ENCODE peak calls at places on chromosomes 11 and 22, in nine cellular contexts. W is CD8-positive, alpha-beta memory T cell; H is heart left ventricle; I is tibial nerve; B is neuronal stem cell; Z is body of pancreas; X is ascending aorta; L is mammary epithelial cell; E is pancreas. J is an unnamed sample.

GRCh38 chr11:134524201-134524600 is 112.2 kb upstream of the B3GAT1 start:
- DNase-seq in W (no peak), H (no peak), I (no peak), B (no peak), Z (no peak), X (no peak), L (no peak), E (no peak), J (no peak)

GRCh38 chr11:120974980-120975379 is 48.9 kb upstream of the TBCEL start:
- DNase-seq in W (no peak), H (no peak), I (no peak), B (no peak), Z (no peak), X (no peak), L (no peak), E (no peak), J (no peak)

GRCh38 chr11:45853616-45854219 is 6.4 kb downstream of the CRY2 start:
- DNase-seq in W (no peak), H (peak), I (no peak), B (no peak), Z (no peak), X (no peak), L (no peak), E (no peak), J (no peak)

GRCh38 chr11:88861618-88862017 is 204.2 kb downstream of the GRM5 start:
- DNase-seq in W (no peak), H (no peak), I (no peak), B (no peak), Z (no peak), X (no peak), L (no peak), E (no peak), J (no peak)

GRCh38 chr22:19361501-19362103 is 69.9 kb downstream of the HIRA start:
- DNase-seq in W (no peak), H (no peak), I (no peak), B (no peak), Z (no peak), X (no peak), L (no peak), E (no peak), J (no peak)

GRCh38 chr11:32597914-32598313 is 14.3 kb downstream of the EIF3M start:
- DNase-seq in W (no peak), H (no peak), I (no peak), B (peak), Z (no peak), X (no peak), L (no peak), E (no peak), J (no peak)

GRCh38 chr11:81725691-81726090 is 1008.0 kb downstream of the FAM181B start:
- DNase-seq in W (no peak), H (no peak), I (no peak), B (no peak), Z (no peak), X (no peak), L (peak), E (no peak), J (no peak)

GRCh38 chr11:111523343-111523742 is 8.8 kb downstream of the HOATZ start:
- DNase-seq in W (no peak), H (no peak), I (no peak), B (no peak), Z (no peak), X (no peak), L (no peak), E (no peak), J (no peak)

GRCh38 chr11:112925516-112926310 is 35.5 kb upstream of the NCAM1 start:
- DNase-seq in W (no peak), H (no peak), I (no peak), B (no peak), Z (no peak), X (no peak), L (peak), E (no peak), J (no peak)

GRCh38 chr11:88105952-88106351 is 69.3 kb downstream of the RAB38 start:
- DNase-seq in W (no peak), H (no peak), I (no peak), B (no peak), Z (no peak), X (no peak), L (no peak), E (no peak), J (no peak)

GRCh38 chr11:96188625-96189006 is 154.4 kb downstream of the MAML2 start:
- DNase-seq in W (no peak), H (no peak), I (no peak), B (no peak), Z (no peak), X (no peak), L (peak), E (no peak), J (no peak)

GRCh38 chr22:29032014-29032475 is 29.6 kb downstream of the C22orf31 start:
- DNase-seq in W (no peak), H (no peak), I (no peak), B (no peak), Z (peak), X (no peak), L (no peak), E (no peak), J (no peak)

GRCh38 chr22:47176573-47177333 is 414.3 kb downstream of the TBC1D22A start:
- DNase-seq in W (no peak), H (no peak), I (peak), B (no peak), Z (no peak), X (no peak), L (no peak), E (no peak), J (no peak)

GRCh38 chr11:2775626-2776350 is 76.0 kb upstream of the KCNQ1OT1 start:
- DNase-seq in W (no peak), H (peak), I (peak), B (no peak), Z (peak), X (no peak), L (no peak), E (peak), J (no peak)

GRCh38 chr11:59172345-59173079 is 580 bp downstream of the DTX4 start:
- DNase-seq in W (no peak), H (no peak), I (no peak), B (no peak), Z (peak), X (no peak), L (peak), E (peak), J (peak)

GRCh38 chr11:46020084-46020483 is 97.6 kb downstream of the LARGE2 start:
- DNase-seq in W (no peak), H (no peak), I (no peak), B (no peak), Z (no peak), X (no peak), L (no peak), E (no peak), J (no peak)

GRCh38 chr11:110077866-110078325 is 15.3 kb upstream of the ZC3H12C start:
- DNase-seq in W (no peak), H (no peak), I (no peak), B (no peak), Z (no peak), X (no peak), L (peak), E (no peak), J (no peak)

GRCh38 chr11:128902515-128903066 is 11.4 kb downstream of the KCNJ5 start:
- DNase-seq in W (no peak), H (no peak), I (no peak), B (no peak), Z (no peak), X (no peak), L (peak), E (no peak), J (no peak)

GRCh38 chr22:45131749-45132148 is 32.0 kb upstream of the NUP50 start:
- DNase-seq in W (no peak), H (peak), I (no peak), B (no peak), Z (no peak), X (no peak), L (no peak), E (no peak), J (no peak)

GRCh38 chr22:20956258-20957117 is 10.6 kb upstream of the AIFM3 start:
- DNase-seq in W (no peak), H (no peak), I (no peak), B (no peak), Z (peak), X (no peak), L (peak), E (peak), J (no peak)

GRCh38 chr11:13486926-13487660 is 8.7 kb downstream of the PTH start:
- DNase-seq in W (peak), H (peak), I (no peak), B (peak), Z (peak), X (no peak), L (no peak), E (peak), J (peak)

GRCh38 chr11:66045177-66045639 is 3.8 kb downstream of the GAL3ST3 start:
- DNase-seq in W (peak), H (peak), I (peak), B (peak), Z (peak), X (no peak), L (peak), E (peak), J (peak)

GRCh38 chr11:116072776-116073175 is 568.6 kb upstream of the CADM1 start:
- DNase-seq in W (no peak), H (no peak), I (no peak), B (peak), Z (no peak), X (no peak), L (no peak), E (peak), J (no peak)

GRCh38 chr11:69909561-69910518 is 90.6 kb upstream of the FGF3 start:
- DNase-seq in W (no peak), H (peak), I (no peak), B (no peak), Z (no peak), X (no peak), L (no peak), E (peak), J (no peak)

GRCh38 chr11:3808846-3809623 is 675 bp downstream of the PGAP2 start:
- DNase-seq in W (peak), H (no peak), I (no peak), B (no peak), Z (peak), X (no peak), L (peak), E (no peak), J (peak)

GRCh38 chr11:19345519-19345847 is 104.7 kb upstream of the E2F8 start:
- DNase-seq in W (no peak), H (peak), I (no peak), B (peak), Z (no peak), X (no peak), L (no peak), E (peak), J (no peak)

GRCh38 chr11:36292311-36292722 is 3.1 kb upstream of the COMMD9 start:
- DNase-seq in W (no peak), H (no peak), I (no peak), B (no peak), Z (no peak), X (no peak), L (peak), E (no peak), J (peak)

GRCh38 chr11:2929511-2929879 is 275 bp upstream of the PHLDA2 start:
- DNase-seq in W (peak), H (peak), I (no peak), B (no peak), Z (peak), X (no peak), L (peak), E (peak), J (no peak)

GRCh38 chr11:44403587-44404322 is 93.8 kb upstream of the ALX4 start:
- DNase-seq in W (no peak), H (no peak), I (no peak), B (no peak), Z (no peak), X (no peak), L (no peak), E (no peak), J (no peak)

GRCh38 chr11:44404736-44405395 is 94.9 kb upstream of the ALX4 start:
- DNase-seq in W (no peak), H (no peak), I (no peak), B (no peak), Z (no peak), X (no peak), L (no peak), E (no peak), J (no peak)

GRCh38 chr11:44404323-44404705 is 94.4 kb upstream of the ALX4 start:
- DNase-seq in W (no peak), H (no peak), I (no peak), B (no peak), Z (no peak), X (no peak), L (no peak), E (no peak), J (no peak)

GRCh38 chr11:44402466-44403075 is 92.6 kb upstream of the ALX4 start:
- DNase-seq in W (no peak), H (no peak), I (no peak), B (no peak), Z (no peak), X (no peak), L (no peak), E (no peak), J (no peak)

DNA sequence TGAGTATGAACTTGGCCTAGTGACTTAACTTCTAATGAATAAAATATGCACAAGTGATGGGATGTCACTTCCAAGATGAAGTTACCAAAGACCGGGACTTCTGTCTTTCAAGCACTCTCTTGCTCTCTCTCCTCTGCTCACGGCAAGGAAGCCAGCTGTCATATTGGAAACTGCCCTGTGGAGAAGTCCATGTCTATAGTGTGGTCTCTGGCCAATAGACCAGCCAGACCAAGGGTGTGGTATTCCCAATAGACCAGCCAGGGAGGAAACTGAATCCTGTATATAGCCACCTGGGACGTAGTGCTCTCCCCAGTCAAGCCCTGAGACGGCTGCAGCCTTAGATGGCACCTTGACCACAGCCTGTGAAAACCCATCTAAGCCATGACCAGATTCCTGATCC is 93.2 kb upstream of the ALX4 start:
- DNase-seq in W (no peak), H (no peak), I (no peak), B (no peak), Z (no peak), X (no peak), L (no peak), E (no peak), J (no peak)
- H3K27ac ChIP-seq in W (no peak), H (no peak), I (no peak), B (no peak), Z (no peak), X (no peak), L (no peak), E (no peak), J (no peak)

GRCh38 chr11:130773436-130773835 is 142.8 kb downstream of the SNX19 start:
- DNase-seq in W (no peak), H (no peak), I (no peak), B (no peak), Z (no peak), X (no peak), L (no peak), E (no peak), J (no peak)
- H3K27ac ChIP-seq in W (no peak), H (no peak), I (peak), B (no peak), Z (no peak), X (no peak), L (no peak), E (no peak), J (no peak)

DNA sequence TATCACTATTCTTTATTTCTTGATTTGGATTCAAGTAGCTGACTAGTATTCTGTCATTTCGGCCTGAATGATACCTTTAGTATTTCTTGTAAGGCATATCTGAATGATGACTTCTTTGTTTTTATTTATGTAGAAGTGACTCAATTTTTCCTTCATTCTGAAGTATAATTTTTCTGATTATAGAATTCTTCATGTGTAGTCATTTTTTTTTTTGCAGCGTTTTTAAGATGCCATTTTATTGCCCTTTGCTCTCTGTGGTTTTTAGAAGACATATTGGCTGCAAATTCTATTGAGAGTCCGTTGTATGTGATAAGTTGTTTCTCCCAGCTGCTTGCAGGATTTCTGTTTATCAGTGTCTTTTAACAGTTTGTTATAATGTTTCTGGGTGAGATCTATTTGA is 1224.8 kb downstream of the JRKL start:
- DNase-seq in W (no peak), H (no peak), I (no peak), B (no peak), Z (no peak), X (no peak), L (no peak), E (no peak), J (no peak)
- H3K27ac ChIP-seq in W (no peak), H (no peak), I (no peak), B (no peak), Z (no peak), X (no peak), L (no peak), E (no peak), J (no peak)

DNA sequence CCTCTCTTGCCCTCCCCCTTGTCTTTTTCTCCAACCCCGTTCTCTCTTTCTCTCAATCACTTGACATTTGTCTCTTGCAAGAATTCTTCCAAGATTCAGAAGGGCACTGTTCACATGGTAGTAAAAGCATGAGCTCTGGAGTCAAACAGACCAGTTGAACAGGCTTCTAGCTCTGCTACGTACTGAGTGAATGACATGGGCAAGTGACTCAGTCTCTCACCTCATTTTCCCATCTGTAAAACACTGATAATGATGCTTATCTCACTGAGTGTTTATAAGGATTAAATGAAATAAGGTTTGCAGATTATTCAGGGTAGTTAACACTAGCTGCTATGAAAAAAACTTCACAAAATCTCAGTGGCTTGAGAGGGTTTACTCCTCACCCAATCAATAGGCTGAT is 5.9 kb upstream of the IL10RA start:
- DNase-seq in W (no peak), H (no peak), I (no peak), B (no peak), Z (no peak), X (no peak), L (no peak), E (no peak), J (no peak)
- H3K27ac ChIP-seq in W (no peak), H (no peak), I (peak), B (no peak), Z (no peak), X (no peak), L (no peak), E (no peak), J (no peak)

GRCh38 chr11:72831521-72832300 is 17.5 kb downstream of the ATG16L2 start:
- DNase-seq in W (peak), H (peak), I (peak), B (peak), Z (peak), X (no peak), L (peak), E (peak), J (peak)
- H3K27ac ChIP-seq in W (no peak), H (peak), I (peak), B (no peak), Z (no peak), X (peak), L (no peak), E (no peak), J (no peak)

GRCh38 chr11:12247543-12248287 is 129.7 kb upstream of the PARVA start:
- DNase-seq in W (no peak), H (no peak), I (no peak), B (no peak), Z (no peak), X (no peak), L (no peak), E (no peak), J (no peak)

GRCh38 chr11:12246169-12246568 is 131.2 kb upstream of the PARVA start:
- DNase-seq in W (no peak), H (no peak), I (no peak), B (no peak), Z (no peak), X (no peak), L (no peak), E (peak), J (no peak)

GRCh38 chr11:12249590-12250260 is 127.6 kb upstream of the PARVA start:
- DNase-seq in W (no peak), H (no peak), I (no peak), B (no peak), Z (peak), X (no peak), L (no peak), E (peak), J (no peak)

GRCh38 chr11:12246989-12247388 is 130.4 kb upstream of the PARVA start:
- DNase-seq in W (no peak), H (no peak), I (no peak), B (no peak), Z (no peak), X (no peak), L (no peak), E (no peak), J (no peak)

DNA sequence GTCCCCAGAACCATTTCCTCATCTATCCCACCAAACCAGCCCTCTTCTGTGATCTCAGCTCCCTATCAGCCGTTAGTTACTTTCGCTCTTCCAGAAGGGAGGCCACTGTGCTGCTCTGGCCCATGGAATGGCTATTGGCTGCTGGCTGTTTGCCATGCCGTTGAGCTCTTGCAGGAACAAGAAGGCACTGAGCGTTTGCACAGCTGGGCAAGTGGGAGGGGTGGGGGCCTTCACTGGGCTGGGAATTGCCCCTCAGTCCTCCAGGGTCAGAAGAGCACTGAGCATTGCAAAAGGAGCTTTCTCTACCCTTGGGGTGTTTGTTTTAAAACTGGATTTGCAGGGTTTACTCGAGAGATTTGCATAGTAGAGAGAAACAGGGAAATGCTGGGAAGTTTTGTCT is 129.0 kb upstream of the PARVA start:
- DNase-seq in W (no peak), H (peak), I (peak), B (no peak), Z (peak), X (no peak), L (no peak), E (peak), J (no peak)
- H3K27ac ChIP-seq in W (no peak), H (peak), I (peak), B (no peak), Z (peak), X (peak), L (no peak), E (peak), J (no peak)

GRCh38 chr22:40409613-40410113 is 39.3 kb downstream of the SGSM3 start:
- DNase-seq in W (no peak), H (no peak), I (no peak), B (no peak), Z (no peak), X (peak), L (no peak), E (no peak), J (no peak)
- H3K27ac ChIP-seq in W (no peak), H (no peak), I (no peak), B (no peak), Z (no peak), X (no peak), L (no peak), E (no peak), J (no peak)

DNA sequence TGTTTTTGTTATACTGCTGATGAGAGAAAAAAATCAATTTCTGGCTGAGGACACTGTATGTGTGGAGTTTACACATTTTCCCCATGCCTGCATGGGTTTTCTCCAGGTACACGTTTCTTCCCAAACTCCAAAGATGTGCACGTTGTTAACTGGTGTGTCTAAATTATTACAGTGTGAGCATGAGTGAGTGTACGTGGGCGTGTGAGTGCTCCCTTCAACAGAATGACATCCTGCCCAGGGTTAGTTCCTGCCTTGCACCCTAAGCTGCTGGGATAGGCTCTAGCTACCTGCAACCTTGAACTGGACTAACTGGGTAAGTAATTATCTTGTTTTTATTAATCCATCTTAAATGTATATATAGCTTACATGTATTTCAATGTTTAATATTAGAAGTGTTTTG is 5.5 kb downstream of the NPAT start:
- DNase-seq in W (no peak), H (no peak), I (no peak), B (no peak), Z (no peak), X (no peak), L (no peak), E (no peak), J (no peak)
- H3K27ac ChIP-seq in W (no peak), H (no peak), I (no peak), B (no peak), Z (no peak), X (no peak), L (no peak), E (no peak), J (peak)

GRCh38 chr11:67303132-67303988 is at the start of gene SSH3:
- DNase-seq in W (peak), H (peak), I (peak), B (peak), Z (peak), X (no peak), L (peak), E (peak), J (peak)
- H3K27ac ChIP-seq in W (no peak), H (peak), I (peak), B (no peak), Z (peak), X (peak), L (peak), E (peak), J (peak)